ENCODE peak calls at places on chromosomes 7 and 10, in six cellular contexts. P is HepG2, K is Panc1, W is SK-N-SH, E is GM12878, T is K562. F is an unnamed sample.

GRCh38 chr7:105496501-105496900 is 25.6 kb downstream of the PUS7 start:
- DNase-seq in K (no peak), T (no peak), P (no peak), E (no peak), W (no peak), F (no peak)

GRCh38 chr10:10403762-10404161 is 613.9 kb upstream of the CELF2 start:
- DNase-seq in K (no peak), P (no peak), W (no peak), T (no peak), E (no peak), F (no peak)

GRCh38 chr10:91796332-91797076 is 1.7 kb upstream of the TNKS2 start:
- DNase-seq in E (peak), W (no peak), T (peak), P (peak), K (no peak), F (peak)

GRCh38 chr7:114412548-114412947 is 2.1 kb upstream of the FOXP2 start:
- DNase-seq in T (no peak), K (no peak), W (no peak), E (no peak), P (no peak), F (no peak)

GRCh38 chr7:42175834-42176745 is 60.9 kb downstream of the GLI3 start:
- DNase-seq in W (no peak), T (no peak), E (no peak), K (no peak), P (no peak), F (no peak)

GRCh38 chr10:28332699-28333098 is 29.8 kb upstream of the MPP7 start:
- DNase-seq in P (no peak), K (no peak), W (no peak), E (no peak), T (no peak), F (no peak)

GRCh38 chr10:43822509-43823236 is 174.0 kb upstream of the ZNF32 start:
- DNase-seq in K (no peak), W (no peak), T (no peak), P (no peak), E (no peak), F (no peak)

GRCh38 chr10:106815427-106816043 is 349.0 kb downstream of the SORCS1 start:
- DNase-seq in P (no peak), W (no peak), E (peak), K (no peak), T (no peak), F (no peak)

GRCh38 chr10:127492607-127493250 is 56.4 kb upstream of the NPS start:
- DNase-seq in W (no peak), T (no peak), E (no peak), P (no peak), K (no peak), F (peak)

GRCh38 chr10:100518761-100519241 is 860 bp downstream of the SEC31B start:
- DNase-seq in W (peak), T (peak), E (no peak), K (peak), P (peak), F (peak)
- TF ChIP-seq REST in W (no peak), T (no peak), E (no peak), K (no peak), P (no peak), F (no peak)

DNA sequence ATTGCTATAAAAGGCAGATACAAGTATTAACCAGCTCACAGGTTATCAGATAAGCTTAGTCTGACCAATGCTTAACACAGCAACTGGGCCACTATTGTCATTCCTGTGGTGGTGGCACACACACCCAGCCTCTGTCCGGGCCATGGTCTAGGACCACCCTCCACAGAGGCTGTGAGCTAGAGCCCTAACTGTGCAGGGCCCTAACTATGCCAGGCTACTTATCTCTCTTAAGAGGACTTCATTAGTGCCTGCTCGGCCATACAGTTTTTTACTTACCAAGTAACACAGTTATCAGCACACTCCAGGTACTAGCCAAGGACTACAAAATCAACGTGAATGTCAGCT is 2.1 kb upstream of the EGFR start:
- DNase-seq in W (no peak), P (no peak), T (no peak), K (no peak), E (no peak), F (no peak)
- TF ChIP-seq REST in W (no peak), P (no peak), T (no peak), K (no peak), E (no peak), F (no peak)

GRCh38 chr10:60341969-60342368 is 47.7 kb downstream of the ANK3 start:
- DNase-seq in K (no peak), P (no peak), W (no peak), T (no peak), E (no peak), F (no peak)

GRCh38 chr10:60347270-60347669 is 42.4 kb downstream of the ANK3 start:
- DNase-seq in T (no peak), W (no peak), E (no peak), P (no peak), K (no peak), F (no peak)

GRCh38 chr10:60346661-60347060 is 43.0 kb downstream of the ANK3 start:
- DNase-seq in T (no peak), W (no peak), P (no peak), E (no peak), K (no peak), F (no peak)

GRCh38 chr10:60340973-60341372 is 48.7 kb downstream of the ANK3 start:
- DNase-seq in W (no peak), K (no peak), P (no peak), T (no peak), E (no peak), F (no peak)

DNA sequence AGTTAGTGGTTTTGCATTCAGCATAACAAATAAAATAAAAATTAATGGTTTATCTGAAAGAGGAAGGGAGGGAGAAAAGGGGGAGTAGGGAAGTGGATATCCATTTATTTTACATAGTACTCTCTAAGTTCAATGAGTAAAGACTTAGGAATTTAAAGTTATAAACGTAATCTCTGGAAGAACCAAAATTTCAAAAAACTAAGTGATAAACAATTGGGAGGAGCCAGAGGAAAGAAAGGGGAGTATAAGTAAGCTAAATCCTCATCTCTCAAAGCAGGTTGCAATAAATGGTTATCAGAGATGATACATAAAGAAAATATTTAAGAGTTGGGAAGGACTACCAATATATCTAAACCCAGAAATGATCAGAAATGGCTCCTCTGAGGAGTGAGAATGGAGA is 46.4 kb downstream of the ANK3 start:
- DNase-seq in K (no peak), T (no peak), W (no peak), P (no peak), E (no peak), F (no peak)
- TF ChIP-seq REST in K (no peak), T (no peak), W (no peak), P (no peak), E (no peak), F (no peak)

GRCh38 chr7:5595545-5596045 is 172.0 kb upstream of the TNRC18 start:
- DNase-seq in K (peak), T (peak), W (peak), P (no peak), E (no peak), F (peak)
- TF ChIP-seq REST in K (no peak), T (no peak), W (no peak), P (no peak), E (no peak), F (no peak)

DNA sequence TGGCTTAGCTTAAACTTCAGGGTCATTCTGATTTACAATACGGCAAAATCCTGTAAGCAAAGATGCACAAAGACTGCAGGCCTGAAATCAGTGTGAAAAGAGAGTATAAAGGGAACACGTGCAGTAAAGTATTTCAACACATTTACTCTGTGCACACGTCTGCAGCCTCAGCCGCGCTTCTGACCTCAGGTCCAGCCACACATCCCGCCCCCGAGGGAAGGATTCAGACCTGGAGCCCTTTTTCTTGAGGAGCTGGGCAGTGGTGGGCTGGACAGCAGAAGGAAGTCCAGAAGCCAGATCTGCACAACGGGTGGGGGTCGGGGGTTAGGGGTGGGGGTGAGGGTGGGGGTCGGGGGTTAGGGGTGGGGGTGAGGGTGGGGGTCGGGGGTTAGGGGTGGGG is 58.9 kb upstream of the FAM20C start:
- DNase-seq in W (no peak), K (no peak), E (no peak), T (no peak), P (no peak), F (no peak)
- TF ChIP-seq REST in W (no peak), K (no peak), E (no peak), T (no peak), P (no peak), F (no peak)

GRCh38 chr10:86100581-86101061 is 266.0 kb downstream of the GRID1 start:
- DNase-seq in P (peak), K (no peak), E (no peak), T (peak), W (peak), F (peak)
- TF ChIP-seq REST in P (no peak), K (no peak), E (no peak), T (no peak), W (no peak), F (no peak)

GRCh38 chr10:102802920-102803534 is 34.2 kb downstream of the CYP17A1 start:
- DNase-seq in P (no peak), K (no peak), T (no peak), E (peak), W (no peak), F (no peak)
- TF ChIP-seq REST in P (no peak), K (no peak), T (no peak), E (no peak), W (no peak), F (no peak)